ENCODE peak calls at places on chromosome 7, in seven cellular contexts. F is ascending aorta; S is CD8-positive, alpha-beta T cell; X is right lobe of liver; O is IMR-90; E is GM23338; B is spleen. W is an unnamed sample. For H3K4me1, the result is how much of the 10 kb centered on the place peaks cover.

GRCh38 chr7:149790146-149790548 is 16.8 kb upstream of the ZNF467 start:
- DNase-seq in F (no peak), S (no peak), X (no peak), O (no peak), E (peak), B (peak), W (no peak)

GRCh38 chr7:28573751-28574295 is 161.5 kb downstream of the CREB5 start:
- DNase-seq in F (no peak), S (no peak), X (no peak), O (peak), E (no peak), B (no peak), W (no peak)

GRCh38 chr7:9192969-9193368 is 759.6 kb downstream of the NXPH1 start:
- DNase-seq in F (no peak), S (no peak), X (no peak), O (no peak), E (no peak), B (no peak), W (no peak)

GRCh38 chr7:123024989-123025758 is 29.7 kb upstream of the TAS2R16 start:
- DNase-seq in F (no peak), S (no peak), X (no peak), O (no peak), E (no peak), B (no peak), W (no peak)

GRCh38 chr7:124489925-124490324 is 275.7 kb downstream of the GPR37 start:
- DNase-seq in F (no peak), S (no peak), X (no peak), O (no peak), E (peak), B (no peak), W (peak)

GRCh38 chr7:123941391-123942180 is 16.5 kb downstream of the SPAM1 start:
- DNase-seq in F (no peak), S (no peak), X (no peak), O (no peak), E (peak), B (no peak), W (no peak)

GRCh38 chr7:102404005-102404861 is 8.1 kb downstream of the PRKRIP1 start:
- DNase-seq in F (no peak), S (peak), X (no peak), O (peak), E (peak), B (peak), W (peak)

GRCh38 chr7:131104611-131105293 is 222.9 kb upstream of the MKLN1 start:
- DNase-seq in F (no peak), S (no peak), X (no peak), O (peak), E (no peak), B (no peak), W (no peak)

GRCh38 chr7:38311329-38311937 is 38.0 kb upstream of the TARP start:
- DNase-seq in F (no peak), S (no peak), X (peak), O (no peak), E (peak), B (peak), W (no peak)

GRCh38 chr7:64879800-64880199 is 23.3 kb upstream of the ZNF273 start:
- DNase-seq in F (no peak), S (peak), X (no peak), O (no peak), E (no peak), B (no peak), W (no peak)

GRCh38 chr7:66682350-66683093 is 53.8 kb downstream of the KCTD7 start:
- DNase-seq in F (no peak), S (no peak), X (no peak), O (peak), E (peak), B (no peak), W (no peak)

GRCh38 chr7:117082636-117083035 is 129.3 kb downstream of the ST7 start:
- DNase-seq in F (no peak), S (no peak), X (no peak), O (peak), E (no peak), B (no peak), W (no peak)
- H3K4me1 ChIP-seq in F (under half), S (under half), X (under half), O (under half), E (under half), B (under half), W (under half)

GRCh38 chr7:95478139-95479037 is 7.4 kb upstream of the ASB4 start:
- DNase-seq in F (no peak), S (no peak), X (no peak), O (peak), E (peak), B (no peak), W (peak)
- H3K4me3 ChIP-seq in F (no peak), S (no peak), X (peak), O (no peak), E (no peak), B (no peak), W (peak)

DNA sequence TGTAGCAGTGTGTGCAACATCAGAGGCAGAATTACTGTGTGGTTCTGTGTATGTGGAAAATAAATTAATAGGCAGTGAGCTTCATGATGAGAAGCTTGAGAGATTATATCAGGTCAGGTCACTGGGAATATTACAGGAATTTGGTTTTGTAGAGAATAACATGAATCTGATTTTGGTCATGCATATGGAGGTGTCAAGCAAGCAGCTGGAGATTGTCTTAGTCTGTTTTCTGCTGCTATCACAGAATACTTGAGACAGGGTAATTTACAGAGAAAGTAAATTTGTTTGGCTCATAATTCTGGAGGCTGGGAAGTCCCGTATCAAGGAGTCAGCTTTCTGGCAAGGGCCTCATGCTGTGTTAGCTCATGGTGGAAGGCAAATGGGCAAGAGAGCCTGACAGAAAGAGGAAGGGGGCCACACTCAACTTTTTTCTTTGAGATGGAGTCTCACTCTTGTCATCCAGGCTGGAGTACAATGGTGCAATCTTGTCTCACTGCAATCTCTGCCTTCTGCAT is 120.7 kb upstream of the FAM3C start:
- DNase-seq in F (no peak), S (no peak), X (no peak), O (no peak), E (no peak), B (no peak), W (no peak)
- H3K4me1 ChIP-seq in F (under half), S (under half), X (under half), O (under half), E (under half), B (under half), W (under half)

DNA sequence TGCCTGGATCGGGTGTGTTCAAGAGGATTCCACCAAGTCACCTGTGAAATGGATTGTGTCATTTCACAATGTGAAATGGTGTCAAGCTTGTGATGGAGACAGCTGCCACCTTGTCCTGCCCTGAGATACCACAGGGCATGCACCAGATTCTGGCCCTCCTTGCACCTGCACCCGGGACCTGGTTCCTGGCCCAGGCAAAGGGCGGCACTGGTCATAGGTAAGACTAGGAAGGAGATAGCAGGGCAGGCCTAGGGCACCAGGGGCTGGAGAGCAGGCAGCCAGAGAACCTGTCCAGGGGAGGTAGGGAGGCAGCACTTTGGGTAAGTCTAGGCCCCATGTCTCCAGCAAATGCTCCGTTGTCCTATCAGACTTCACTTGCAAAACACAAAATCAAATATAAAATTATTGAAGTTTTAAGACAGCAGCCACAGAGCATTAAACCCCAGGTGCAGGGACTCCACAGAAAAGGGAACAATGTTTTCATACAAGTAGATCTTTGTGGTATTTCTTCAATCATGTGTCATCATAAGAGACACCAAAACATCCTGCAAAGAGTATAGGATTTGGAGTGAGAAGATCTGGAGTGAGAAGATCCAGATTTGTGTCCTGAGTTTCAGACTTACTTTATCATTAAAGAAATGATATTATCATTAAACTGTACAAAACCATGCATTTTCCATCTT is 22.7 kb upstream of the ZNF800 start:
- DNase-seq in F (no peak), S (no peak), X (no peak), O (no peak), E (no peak), B (peak), W (no peak)
- H3K4me3 ChIP-seq in F (no peak), S (peak), X (no peak), O (no peak), E (no peak), B (no peak), W (no peak)

GRCh38 chr7:30177186-30177585 is 42.4 kb downstream of the MTURN start:
- DNase-seq in F (no peak), S (no peak), X (no peak), O (no peak), E (no peak), B (no peak), W (no peak)
- H3K4me1 ChIP-seq in F (half or more), S (under half), X (under half), O (under half), E (under half), B (under half), W (under half)

GRCh38 chr7:128830231-128831177 is at the start of gene FLNC:
- DNase-seq in F (no peak), S (peak), X (peak), O (peak), E (peak), B (peak), W (peak)

GRCh38 chr7:128827971-128828711 is 2.1 kb upstream of the FLNC start:
- DNase-seq in F (no peak), S (no peak), X (no peak), O (peak), E (no peak), B (no peak), W (peak)

GRCh38 chr7:128827248-128827958 is 2.8 kb upstream of the FLNC start:
- DNase-seq in F (peak), S (no peak), X (peak), O (peak), E (no peak), B (no peak), W (peak)

GRCh38 chr7:128831178-128831993 is 1.2 kb downstream of the FLNC start:
- DNase-seq in F (no peak), S (no peak), X (peak), O (peak), E (peak), B (peak), W (no peak)

GRCh38 chr7:128829391-128830166 is 627 bp upstream of the FLNC start:
- DNase-seq in F (no peak), S (no peak), X (peak), O (peak), E (peak), B (no peak), W (peak)
- H3K4me3 ChIP-seq in F (peak), S (no peak), X (peak), O (peak), E (peak), B (peak), W (peak)

W was measured in Caco-2.